ENCODE peak calls at places on chromosomes 11 and 22, in six cellular contexts. I, D, J, Y, L and X are unnamed samples. For H3K27me3, the result is how much of the 10 kb centered on the place peaks cover.

GRCh38 chr11:94130589-94131362 is 2.1 kb downstream of the PANX1 start:
- DNase-seq in I (no peak), D (peak), J (peak), Y (no peak), L (no peak), X (peak)

GRCh38 chr11:70502677-70503076 is 104.3 kb downstream of the CTTN start:
- DNase-seq in I (no peak), D (no peak), J (no peak), Y (no peak), L (no peak), X (no peak)

GRCh38 chr11:110095554-110095953 is 2.4 kb downstream of the ZC3H12C start:
- DNase-seq in I (no peak), D (no peak), J (no peak), Y (no peak), L (no peak), X (peak)

GRCh38 chr11:111310723-111311122 is 12.4 kb downstream of the POU2AF3 start:
- DNase-seq in I (no peak), D (no peak), J (no peak), Y (no peak), L (no peak), X (no peak)

GRCh38 chr11:75445315-75445953 is 12.4 kb upstream of the KLHL35 start:
- DNase-seq in I (peak), D (peak), J (peak), Y (peak), L (peak), X (peak)

GRCh38 chr22:20749453-20749852 is 24.5 kb upstream of the SERPIND1 start:
- DNase-seq in I (no peak), D (no peak), J (no peak), Y (no peak), L (no peak), X (no peak)

GRCh38 chr11:64865286-64866172 is 12.9 kb downstream of the EHD1 start:
- DNase-seq in I (no peak), D (no peak), J (peak), Y (peak), L (no peak), X (peak)

GRCh38 chr22:16969508-16970327 is 38.3 kb downstream of the GAB4 start:
- DNase-seq in I (no peak), D (no peak), J (no peak), Y (no peak), L (no peak), X (no peak)

GRCh38 chr11:96124155-96124554 is 200.2 kb upstream of the MTMR2 start:
- DNase-seq in I (no peak), D (no peak), J (no peak), Y (no peak), L (no peak), X (no peak)

GRCh38 chr22:47411006-47411405 is 648.6 kb downstream of the TBC1D22A start:
- DNase-seq in I (no peak), D (no peak), J (no peak), Y (no peak), L (no peak), X (no peak)

GRCh38 chr11:78607691-78608090 is 33.0 kb upstream of the NARS2 start:
- DNase-seq in I (no peak), D (no peak), J (no peak), Y (no peak), L (no peak), X (no peak)

GRCh38 chr11:82883853-82884252 is 16.4 kb downstream of the PRCP start:
- DNase-seq in I (no peak), D (peak), J (peak), Y (no peak), L (no peak), X (no peak)

GRCh38 chr22:49023879-49024774 is 803.5 kb downstream of the BRD1 start:
- DNase-seq in I (no peak), D (no peak), J (no peak), Y (peak), L (no peak), X (no peak)

DNA sequence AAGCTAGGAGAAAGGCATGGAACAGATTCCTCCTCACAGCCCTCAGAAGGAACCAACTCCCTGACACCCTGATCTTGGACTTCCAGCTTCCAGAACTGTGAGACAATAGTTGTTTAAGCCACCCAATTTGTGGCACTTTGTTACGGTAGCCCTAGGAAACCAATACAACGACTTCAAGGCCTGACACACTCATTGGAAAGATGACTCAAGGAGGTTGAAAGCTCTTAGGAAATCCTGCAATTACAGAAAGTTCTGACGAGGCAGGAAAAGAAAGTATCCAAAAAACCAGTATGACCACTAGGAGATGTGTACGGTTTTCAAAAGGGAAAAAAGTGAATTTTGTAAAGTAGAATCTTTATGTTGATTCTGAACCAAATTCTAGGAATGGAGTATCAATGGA is 161.4 kb downstream of the SWAP70 start:
- DNase-seq in I (no peak), D (peak), J (peak), Y (no peak), L (no peak), X (no peak)
- TF ChIP-seq CTCF in I (no peak), D (no peak), J (no peak), Y (no peak), L (no peak), X (no peak)

DNA sequence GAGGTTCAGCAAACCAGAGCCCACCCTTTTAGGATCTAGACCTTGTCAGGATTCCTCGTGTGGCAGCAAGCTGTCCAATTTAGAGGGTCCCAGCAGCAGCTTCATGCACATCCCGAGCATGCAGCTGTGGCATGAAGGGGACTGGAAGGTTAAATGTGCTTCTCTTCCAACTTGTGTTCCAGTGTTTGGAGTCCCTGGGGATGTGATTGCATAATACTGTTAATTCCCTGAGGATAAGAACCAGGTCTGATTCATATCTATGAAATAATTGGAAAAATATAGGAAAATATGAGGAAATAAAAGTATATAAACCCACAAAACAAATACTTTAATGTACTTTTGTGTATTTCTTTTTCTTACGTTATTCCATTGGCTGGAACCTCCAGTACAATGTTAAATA is 130.5 kb downstream of the MORC2 start:
- DNase-seq in I (no peak), D (no peak), J (peak), Y (no peak), L (no peak), X (no peak)
- H3K27ac ChIP-seq in I (no peak), D (no peak), J (no peak), Y (no peak), L (no peak), X (no peak)

DNA sequence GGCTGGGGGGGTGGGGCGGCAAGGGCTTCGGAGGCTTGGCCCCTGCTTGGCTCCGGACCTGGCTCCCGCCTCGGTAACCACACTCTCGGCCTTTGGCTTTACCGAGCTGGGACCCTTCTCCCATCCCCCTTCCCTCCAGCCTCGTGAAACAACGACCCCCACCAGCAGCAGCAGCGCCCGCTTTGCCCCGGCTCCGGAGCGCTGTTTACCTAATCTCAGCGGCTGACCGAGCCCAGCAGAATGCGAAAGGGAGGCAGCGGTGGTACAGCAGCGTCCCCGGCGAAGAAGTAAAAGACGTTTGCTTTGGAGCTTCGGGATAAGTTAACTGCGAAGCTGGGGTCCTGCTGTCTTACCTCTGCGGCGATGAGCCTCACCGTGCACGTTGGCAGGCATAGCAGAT is 2.0 kb upstream of the LARGE1 start:
- DNase-seq in I (no peak), D (no peak), J (peak), Y (peak), L (no peak), X (peak)
- H3K27me3 ChIP-seq in I (under half), D (under half), J (under half), Y (under half), L (under half), X (under half)

DNA sequence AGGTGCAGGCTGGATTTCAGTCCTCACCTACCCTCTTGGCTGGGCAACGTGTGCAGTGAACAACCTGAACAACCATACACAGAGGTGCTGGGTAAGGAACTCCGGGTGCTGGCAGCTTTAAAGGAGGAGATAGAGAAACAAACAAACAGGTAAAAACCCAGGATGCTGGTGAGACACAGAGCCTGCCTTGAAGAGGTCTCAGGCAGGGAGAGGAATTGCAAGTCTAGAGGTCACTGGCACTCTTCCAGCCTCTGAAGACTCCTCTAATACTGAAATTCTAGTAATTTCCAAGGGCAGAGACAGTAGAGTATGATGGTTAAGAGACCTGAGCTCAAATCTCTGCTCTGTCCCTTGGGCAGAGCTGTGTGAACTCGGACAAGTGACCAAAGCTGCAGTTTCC is 192.5 kb downstream of the CEP164 start:
- DNase-seq in I (no peak), D (no peak), J (no peak), Y (no peak), L (no peak), X (peak)
- TF ChIP-seq CTCF in I (no peak), D (no peak), J (no peak), Y (no peak), L (no peak), X (no peak)

GRCh38 chr11:122319842-122320555 is 204.0 kb upstream of the BLID start:
- DNase-seq in I (no peak), D (no peak), J (no peak), Y (no peak), L (no peak), X (no peak)
- H3K27ac ChIP-seq in I (no peak), D (no peak), J (peak), Y (peak), L (no peak), X (no peak)

GRCh38 chr11:125268611-125269010 is 104.1 kb downstream of the PKNOX2 start:
- DNase-seq in I (no peak), D (no peak), J (peak), Y (no peak), L (no peak), X (peak)
- H3K27me3 ChIP-seq in I (under half), D (under half), J (under half), Y (under half), L (under half), X (under half)